ENCODE peak calls at places on chromosome 4, in eight cellular contexts. Y is MM.1S, S is body of pancreas, U is A673, E is psoas muscle, O is GM10248, X is ovary, V is CD14-positive monocyte. A is an unnamed sample.

GRCh38 chr4:39426728-39427127 is 20.0 kb downstream of the KLB start:
- DNase-seq in Y (no peak), S (no peak), U (no peak), E (no peak), O (no peak), X (no peak), V (no peak), A (no peak)

GRCh38 chr4:135065366-135065765 is 863.8 kb upstream of the PABPC4L start:
- DNase-seq in Y (no peak), S (no peak), U (no peak), E (no peak), O (no peak), X (no peak), V (no peak), A (no peak)

GRCh38 chr4:119097282-119097900 is 38.2 kb upstream of the MYOZ2 start:
- DNase-seq in Y (no peak), S (no peak), U (no peak), E (no peak), O (no peak), X (no peak), V (no peak), A (peak; percentile 12)

GRCh38 chr4:165293061-165293460 is 34.4 kb upstream of the MSMO1 start:
- DNase-seq in Y (no peak), S (no peak), U (no peak), E (no peak), O (no peak), X (no peak), V (no peak), A (no peak)

GRCh38 chr4:56297801-56298200 is 89.5 kb downstream of the AASDH start:
- DNase-seq in Y (no peak), S (no peak), U (no peak), E (no peak), O (no peak), X (no peak), V (no peak), A (no peak)

GRCh38 chr4:1578968-1579833 is 104.9 kb downstream of the FAM53A start:
- DNase-seq in Y (no peak), S (peak; percentile 68), U (peak; percentile 44), E (peak; percentile 86), O (peak; percentile 78), X (peak; percentile 81), V (peak; percentile 88), A (peak; percentile 88)

GRCh38 chr4:131499139-131499873 is 1649.8 kb upstream of the PCDH10 start:
- DNase-seq in Y (no peak), S (no peak), U (no peak), E (no peak), O (no peak), X (no peak), V (no peak), A (no peak)

GRCh38 chr4:185721190-185721948 is 90.6 kb downstream of the SORBS2 start:
- DNase-seq in Y (no peak), S (no peak), U (no peak), E (no peak), O (no peak), X (no peak), V (no peak), A (no peak)

GRCh38 chr4:108010167-108010566 is 20.5 kb downstream of the HADH start:
- DNase-seq in Y (no peak), S (no peak), U (no peak), E (no peak), O (no peak), X (no peak), V (no peak), A (no peak)

GRCh38 chr4:112378858-112379257 is 81.7 kb downstream of the ALPK1 start:
- DNase-seq in Y (no peak), S (no peak), U (no peak), E (no peak), O (no peak), X (no peak), V (no peak), A (no peak)

GRCh38 chr4:13524504-13525243 is 19.6 kb downstream of the NKX3-2 start:
- DNase-seq in Y (no peak), S (peak; percentile 19), U (no peak), E (no peak), O (peak; percentile 10), X (no peak), V (no peak), A (peak; percentile 22)

GRCh38 chr4:169231647-169232262 is 39.0 kb downstream of the SH3RF1 start:
- DNase-seq in Y (no peak), S (no peak), U (no peak), E (no peak), O (no peak), X (no peak), V (no peak), A (no peak)

GRCh38 chr4:133943081-133943480 is 258.5 kb downstream of the PABPC4L start:
- DNase-seq in Y (no peak), S (no peak), U (no peak), E (no peak), O (no peak), X (no peak), V (no peak), A (no peak)

GRCh38 chr4:159358226-159358625 is 255.3 kb downstream of the RAPGEF2 start:
- DNase-seq in Y (no peak), S (no peak), U (no peak), E (no peak), O (no peak), X (no peak), V (no peak), A (no peak)

GRCh38 chr4:4820264-4820663 is 39.2 kb upstream of the MSX1 start:
- DNase-seq in Y (no peak), S (no peak), U (no peak), E (no peak), O (no peak), X (no peak), V (no peak), A (no peak)

GRCh38 chr4:94766856-94767255 is 9.1 kb downstream of the BMPR1B start:
- DNase-seq in Y (no peak), S (no peak), U (no peak), E (no peak), O (no peak), X (no peak), V (no peak), A (no peak)

GRCh38 chr4:94767446-94767845 is 9.7 kb downstream of the BMPR1B start:
- DNase-seq in Y (no peak), S (no peak), U (no peak), E (no peak), O (no peak), X (no peak), V (no peak), A (no peak)

GRCh38 chr4:94765174-94765573 is 7.4 kb downstream of the BMPR1B start:
- DNase-seq in Y (no peak), S (no peak), U (no peak), E (no peak), O (no peak), X (no peak), V (no peak), A (no peak)

GRCh38 chr4:94764069-94764468 is 6.3 kb downstream of the BMPR1B start:
- DNase-seq in Y (no peak), S (no peak), U (no peak), E (no peak), O (no peak), X (no peak), V (no peak), A (no peak)

DNA sequence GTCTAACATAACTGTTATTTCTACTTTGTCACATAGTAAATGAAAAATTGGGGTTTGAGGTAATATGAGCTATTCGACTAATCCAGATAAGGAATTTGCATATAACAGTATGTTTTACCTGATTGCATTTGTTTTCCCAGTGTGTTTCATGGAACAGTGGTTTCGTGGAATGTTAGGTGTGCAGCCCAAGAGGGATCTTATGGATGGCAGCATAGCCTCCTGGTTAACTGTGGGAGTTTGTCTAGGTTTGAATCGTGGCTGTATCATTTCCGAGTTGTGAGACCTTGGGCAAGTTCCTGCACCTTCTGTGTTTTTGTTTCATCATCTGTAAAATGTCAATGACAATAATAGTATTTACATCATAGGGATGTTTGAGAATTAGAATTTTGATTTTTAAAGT is 7.9 kb downstream of the BMPR1B start:
- DNase-seq in Y (no peak), S (no peak), U (no peak), E (no peak), O (no peak), X (no peak), V (no peak), A (no peak)
- TF ChIP-seq CTCF in Y (no peak), S (no peak), U (no peak), E (no peak), O (no peak), X (no peak), V (no peak), A (no peak)

GRCh38 chr4:163755013-163755412 is 260.5 kb downstream of the TMA16 start:
- DNase-seq in Y (peak; percentile 50), S (no peak), U (peak; percentile 81), E (no peak), O (peak; percentile 15), X (no peak), V (no peak), A (peak; percentile 3)
- TF ChIP-seq CTCF in Y (peak; percentile 53), S (no peak), U (peak; percentile 70), E (no peak), O (peak; percentile 33), X (no peak), V (peak; percentile 45), A (peak; percentile 24)

GRCh38 chr4:137063961-137064360 is 468.3 kb downstream of the PCDH18 start:
- DNase-seq in Y (no peak), S (no peak), U (no peak), E (no peak), O (no peak), X (no peak), V (no peak), A (no peak)

GRCh38 chr4:137065306-137065705 is 467.0 kb downstream of the PCDH18 start:
- DNase-seq in Y (no peak), S (no peak), U (no peak), E (no peak), O (no peak), X (no peak), V (no peak), A (no peak)

GRCh38 chr4:137070614-137071013 is 461.7 kb downstream of the PCDH18 start:
- DNase-seq in Y (no peak), S (no peak), U (no peak), E (no peak), O (no peak), X (no peak), V (no peak), A (no peak)

DNA sequence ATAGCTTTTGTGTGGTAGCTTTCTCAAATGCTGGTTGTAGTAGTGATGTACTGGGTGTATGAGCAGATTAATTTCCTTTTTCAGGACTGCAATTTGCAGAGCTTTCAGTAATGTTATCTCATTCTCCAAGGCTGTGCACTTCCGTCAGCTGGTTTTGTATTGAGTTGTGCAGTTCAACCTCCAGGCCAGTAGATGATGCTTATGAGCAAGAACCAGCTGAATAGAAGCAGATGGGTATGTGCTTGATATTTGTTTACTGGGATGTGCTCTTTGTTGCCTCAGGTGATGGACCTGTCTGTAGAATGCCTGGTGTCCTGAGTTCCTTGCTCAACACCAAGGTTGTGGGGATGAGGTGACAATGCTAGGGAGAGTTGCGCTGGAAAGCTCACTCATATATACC is 462.8 kb downstream of the PCDH18 start:
- DNase-seq in Y (no peak), S (no peak), U (peak; percentile 9), E (no peak), O (no peak), X (no peak), V (no peak), A (no peak)
- TF ChIP-seq CTCF in Y (no peak), S (no peak), U (peak; percentile 24), E (no peak), O (no peak), X (no peak), V (no peak), A (peak; percentile 6)

DNA sequence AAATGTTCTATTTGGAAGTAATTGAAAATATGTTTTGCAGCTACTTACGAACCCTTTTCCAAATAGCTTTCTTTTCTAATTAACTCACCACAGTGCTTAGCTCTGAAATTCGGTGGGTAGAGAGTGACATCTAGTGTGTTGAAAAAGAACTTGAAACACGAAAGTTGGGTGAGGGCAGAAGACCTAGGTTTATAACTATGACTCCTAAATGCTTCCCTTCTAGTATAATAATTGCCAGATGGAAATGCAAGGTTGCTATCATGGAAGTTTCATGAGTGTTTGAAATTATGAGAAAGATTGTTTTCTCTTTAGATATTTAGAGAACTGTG is 77.2 kb upstream of the NOCT start:
- DNase-seq in Y (peak; percentile 42), S (no peak), U (peak; percentile 49), E (no peak), O (peak; percentile 26), X (no peak), V (no peak), A (peak; percentile 22)
- TF ChIP-seq CTCF in Y (peak; percentile 52), S (peak; percentile 57), U (peak; percentile 61), E (peak; percentile 53), O (peak; percentile 51), X (no peak), V (peak; percentile 72), A (peak; percentile 51)

A was measured in GM13977.